ENCODE peak calls at places on chromosomes 3 and 15, in ten cellular contexts. R, Z, N, S, C, L, F, O, T and Q are unnamed samples.

GRCh38 chr3:148816971-148817519 is 10.6 kb upstream of the CPB1 start:
- DNase-seq in R (no peak), Z (no peak), N (no peak), S (no peak), C (no peak), L (no peak), F (no peak), O (no peak), T (no peak), Q (no peak)

GRCh38 chr3:157782236-157782635 is 279.0 kb upstream of the VEPH1 start:
- DNase-seq in R (no peak), Z (no peak), N (peak; percentile 56), S (no peak), C (no peak), L (no peak), F (no peak), O (no peak), T (no peak), Q (peak; percentile 27)

GRCh38 chr3:42061711-42062408 is 29.3 kb upstream of the TRAK1 start:
- DNase-seq in R (peak; percentile 73), Z (peak; percentile 87), N (peak; percentile 94), S (peak; percentile 85), C (no peak), L (peak; percentile 87), F (peak; percentile 87), O (peak; percentile 83), T (peak; percentile 81), Q (peak; percentile 99)

GRCh38 chr3:2360815-2361214 is 262.1 kb downstream of the CNTN4 start:
- DNase-seq in R (no peak), Z (no peak), N (no peak), S (no peak), C (no peak), L (no peak), F (no peak), O (no peak), T (no peak), Q (no peak)

GRCh38 chr3:31533169-31533870 is 595 bp downstream of the STT3B start:
- DNase-seq in R (peak; percentile 40), Z (peak; percentile 33), N (peak; percentile 25), S (peak; percentile 77), C (peak; percentile 58), L (peak; percentile 35), F (peak; percentile 85), O (peak; percentile 63), T (no peak), Q (no peak)

GRCh38 chr15:25797511-25798206 is 65.5 kb downstream of the ATP10A start:
- DNase-seq in R (no peak), Z (no peak), N (no peak), S (peak; percentile 33), C (no peak), L (no peak), F (peak; percentile 79), O (no peak), T (no peak), Q (peak; percentile 32)

GRCh38 chr3:133401374-133402135 is 1.7 kb downstream of the BFSP2 start:
- DNase-seq in R (no peak), Z (no peak), N (peak; percentile 70), S (no peak), C (no peak), L (peak; percentile 44), F (no peak), O (no peak), T (no peak), Q (peak; percentile 73)

GRCh38 chr3:134366928-134367352 is 7.3 kb downstream of the AMOTL2 start:
- DNase-seq in R (peak; percentile 28), Z (no peak), N (no peak), S (no peak), C (peak; percentile 45), L (peak; percentile 17), F (no peak), O (no peak), T (no peak), Q (peak; percentile 53)

GRCh38 chr3:13621381-13622221 is 72.7 kb downstream of the FBLN2 start:
- DNase-seq in R (no peak), Z (no peak), N (no peak), S (peak; percentile 55), C (no peak), L (no peak), F (no peak), O (no peak), T (no peak), Q (no peak)

GRCh38 chr3:104825116-104825515 is 541.6 kb upstream of the ALCAM start:
- DNase-seq in R (peak; percentile 71), Z (no peak), N (peak; percentile 23), S (no peak), C (no peak), L (peak; percentile 91), F (no peak), O (no peak), T (no peak), Q (no peak)

GRCh38 chr3:187292631-187293513 is 1.3 kb upstream of the MASP1 start:
- DNase-seq in R (no peak), Z (no peak), N (peak; percentile 27), S (no peak), C (no peak), L (no peak), F (no peak), O (no peak), T (no peak), Q (peak; percentile 42)

GRCh38 chr3:5214352-5214751 is 26.8 kb downstream of the EDEM1 start:
- DNase-seq in R (no peak), Z (no peak), N (no peak), S (no peak), C (no peak), L (no peak), F (no peak), O (no peak), T (no peak), Q (no peak)

GRCh38 chr3:103319912-103320311 is 885.1 kb downstream of the ZPLD1 start:
- DNase-seq in R (no peak), Z (no peak), N (no peak), S (no peak), C (no peak), L (no peak), F (no peak), O (no peak), T (no peak), Q (no peak)

GRCh38 chr3:197564097-197564843 is 8.5 kb upstream of the BDH1 start:
- DNase-seq in R (no peak), Z (no peak), N (no peak), S (no peak), C (no peak), L (no peak), F (no peak), O (no peak), T (peak; percentile 2), Q (no peak)

GRCh38 chr3:188184649-188185048 is 30.7 kb downstream of the LPP start:
- DNase-seq in R (no peak), Z (no peak), N (no peak), S (no peak), C (no peak), L (no peak), F (no peak), O (no peak), T (no peak), Q (no peak)

GRCh38 chr3:83843716-83844115 is 1115.1 kb upstream of the CADM2 start:
- DNase-seq in R (no peak), Z (no peak), N (peak; percentile 73), S (no peak), C (no peak), L (peak; percentile 19), F (no peak), O (no peak), T (no peak), Q (no peak)

GRCh38 chr15:82105458-82106205 is 59.8 kb upstream of the MEX3B start:
- DNase-seq in R (peak; percentile 74), Z (no peak), N (peak; percentile 81), S (no peak), C (no peak), L (peak; percentile 87), F (no peak), O (no peak), T (no peak), Q (peak; percentile 60)

DNA sequence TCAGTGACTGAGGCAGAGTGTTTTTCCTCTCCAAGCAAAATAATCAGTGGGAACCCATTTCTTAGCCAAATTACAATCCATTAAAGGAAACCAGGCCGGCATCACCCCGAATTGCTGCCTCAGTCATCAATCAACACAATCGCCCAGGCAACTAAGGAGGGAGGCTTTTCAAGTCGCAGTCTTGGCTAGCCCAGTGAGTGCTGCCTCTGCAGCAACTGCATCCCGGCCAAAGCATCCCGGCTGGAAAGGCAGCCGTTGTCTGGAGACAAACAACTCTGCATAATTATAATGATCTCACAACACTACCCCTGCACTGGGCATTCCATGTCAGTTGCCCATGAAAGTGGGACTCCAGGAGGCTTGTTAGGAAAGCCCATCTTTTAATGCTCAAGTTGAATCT is 213.6 kb upstream of the PRICKLE2 start:
- DNase-seq in R (no peak), Z (no peak), N (no peak), S (no peak), C (no peak), L (no peak), F (no peak), O (no peak), T (no peak), Q (no peak)
- TF ChIP-seq CTCF in R (no peak), Z (no peak), N (no peak), S (no peak), C (no peak), L (no peak), F (no peak), O (no peak), T (no peak), Q (no peak)

DNA sequence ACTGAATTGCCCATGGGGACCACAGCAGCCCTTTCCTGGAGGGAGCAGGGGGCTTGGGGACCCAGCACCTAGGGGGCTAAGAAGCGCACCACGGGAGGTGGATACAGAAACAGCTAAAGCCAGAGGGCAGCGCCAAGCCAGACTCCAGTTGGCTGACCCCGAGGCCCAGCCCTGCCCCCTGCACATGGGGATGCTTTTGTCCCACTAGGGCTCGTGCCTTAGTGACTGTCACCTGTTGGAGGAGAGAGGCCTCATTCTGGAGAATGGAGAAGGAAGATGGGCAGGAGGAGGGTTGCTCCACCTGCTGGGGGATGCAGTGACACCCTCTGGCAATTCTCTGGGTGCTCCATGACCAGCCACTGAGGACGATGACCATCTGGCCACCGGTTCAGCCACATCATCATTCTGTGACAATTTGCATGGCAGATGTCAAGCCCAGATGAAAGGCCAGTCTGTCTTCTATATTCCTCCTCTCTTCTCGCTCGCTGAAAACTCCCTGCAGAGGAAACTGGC is 167.8 kb upstream of the TLE3 start:
- DNase-seq in R (no peak), Z (no peak), N (no peak), S (no peak), C (no peak), L (no peak), F (no peak), O (no peak), T (no peak), Q (no peak)
- TF ChIP-seq CTCF in R (no peak), Z (no peak), N (peak; percentile 13), S (peak; percentile 20), C (no peak), L (peak; percentile 43), F (peak; percentile 19), O (peak; percentile 27), T (peak; percentile 15), Q (no peak)

GRCh38 chr3:73623996-73624362 is 762 bp downstream of the PDZRN3 start:
- DNase-seq in R (peak; percentile 67), Z (no peak), N (peak; percentile 78), S (peak; percentile 78), C (peak; percentile 56), L (peak; percentile 74), F (peak; percentile 85), O (no peak), T (no peak), Q (peak; percentile 70)
- TF ChIP-seq CTCF in R (peak; percentile 51), Z (no peak), N (peak; percentile 15), S (peak; percentile 35), C (peak; percentile 6), L (no peak), F (peak; percentile 41), O (peak; percentile 16), T (peak; percentile 37), Q (no peak)

GRCh38 chr15:41331833-41332787 is at the start of gene OIP5:
- DNase-seq in R (peak; percentile 99), Z (peak; percentile 99), N (peak; percentile 99), S (peak; percentile 98), C (peak; percentile 96), L (peak; percentile 100), F (peak; percentile 99), O (peak; percentile 100), T (peak; percentile 99), Q (peak; percentile 99)
- TF ChIP-seq CTCF in R (peak; percentile 77), Z (peak; percentile 89), N (peak; percentile 71), S (peak; percentile 67), C (peak; percentile 78), L (peak; percentile 82), F (peak; percentile 78), O (peak; percentile 98), T (peak; percentile 64), Q (peak; percentile 80)